ENCODE peak calls at places on chromosomes 1 and 21, in five cellular contexts. N, K, V, L and Z are unnamed samples.

GRCh38 chr1:177858222-177858894 is 111.5 kb downstream of the SEC16B start:
- DNase-seq in L (no peak), K (no peak), N (no peak), V (no peak), Z (no peak)

GRCh38 chr1:9990944-9991343 is 6.1 kb upstream of the RBP7 start:
- DNase-seq in L (no peak), N (no peak), V (peak; percentile 19), K (peak; percentile 33), Z (no peak)

GRCh38 chr1:150621497-150622113 is 7.8 kb downstream of the ENSA start:
- DNase-seq in N (peak; percentile 37), V (no peak), K (peak; percentile 70), L (no peak), Z (peak; percentile 46)

GRCh38 chr1:62353853-62354252 is 34.6 kb upstream of the KANK4 start:
- DNase-seq in L (no peak), V (no peak), K (no peak), N (no peak), Z (no peak)

GRCh38 chr1:97983132-97983531 is 62.3 kb upstream of the DPYD start:
- DNase-seq in V (no peak), L (no peak), K (no peak), N (no peak), Z (no peak)

GRCh38 chr1:160376525-160377131 is 9.8 kb downstream of the NHLH1 start:
- DNase-seq in L (no peak), N (no peak), V (no peak), K (no peak), Z (peak; percentile 45)

GRCh38 chr21:21997390-21998333 is 999.5 kb downstream of the NCAM2 start:
- DNase-seq in K (no peak), V (no peak), N (no peak), L (no peak), Z (no peak)

GRCh38 chr1:55773189-55773940 is 558.2 kb upstream of the USP24 start:
- DNase-seq in V (no peak), K (no peak), N (no peak), L (no peak), Z (no peak)

GRCh38 chr21:46061950-46062349 is 36.0 kb upstream of the COL6A2 start:
- DNase-seq in L (no peak), N (no peak), K (no peak), V (no peak), Z (no peak)

GRCh38 chr1:152479792-152480595 is 30.6 kb upstream of the LCE5A start:
- DNase-seq in L (peak; percentile 72), V (peak; percentile 30), N (no peak), K (no peak), Z (peak; percentile 80)

GRCh38 chr21:29018540-29018939 is 609 bp downstream of the RWDD2B start:
- DNase-seq in K (no peak), L (no peak), V (no peak), N (no peak), Z (peak; percentile 24)

GRCh38 chr1:179883040-179883501 is 986 bp downstream of the TOR1AIP1 start:
- DNase-seq in L (peak; percentile 92), V (no peak), N (peak; percentile 9), K (no peak), Z (no peak)

GRCh38 chr1:201419737-201420607 is 1.6 kb downstream of the TNNI1 start:
- DNase-seq in L (no peak), V (no peak), N (no peak), K (no peak), Z (no peak)

GRCh38 chr21:20527691-20528090 is 470.5 kb upstream of the NCAM2 start:
- DNase-seq in L (no peak), N (no peak), V (no peak), K (no peak), Z (no peak)

GRCh38 chr1:214029796-214030195 is 42.0 kb downstream of the PROX1 start:
- DNase-seq in V (no peak), K (no peak), L (no peak), N (no peak), Z (no peak)

GRCh38 chr1:104878203-104878911 is 1128.7 kb downstream of the AMY1C start:
- DNase-seq in L (no peak), V (no peak), K (no peak), N (no peak), Z (no peak)

GRCh38 chr1:201769966-201770365 is 59.0 kb upstream of the IPO9 start:
- DNase-seq in N (no peak), K (peak; percentile 55), V (peak; percentile 42), L (no peak), Z (no peak)

GRCh38 chr21:46067505-46068201 is 30.3 kb upstream of the COL6A2 start:
- DNase-seq in L (peak; percentile 62), K (no peak), V (no peak), N (no peak), Z (peak; percentile 42)

DNA sequence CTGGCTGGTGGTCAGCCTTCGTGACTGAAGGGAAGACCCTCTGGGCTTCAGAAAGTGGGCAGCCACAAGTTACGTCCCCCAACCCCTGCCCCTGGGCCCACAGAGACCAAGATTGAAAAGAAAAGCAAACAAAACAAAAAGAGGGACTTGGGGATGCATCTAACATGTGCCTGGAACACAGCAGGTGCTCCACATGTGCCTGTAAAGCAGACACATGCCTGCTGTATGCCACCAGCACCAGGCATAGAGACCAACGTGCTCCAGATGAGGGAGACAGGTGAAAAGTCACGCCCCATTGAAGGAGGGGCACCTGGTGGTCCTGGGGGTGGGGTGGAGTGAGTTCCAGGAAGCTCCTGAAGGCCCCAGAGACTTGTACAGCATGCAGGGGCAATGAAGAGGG is 11.9 kb downstream of the CDK18 start:
- DNase-seq in V (no peak), N (no peak), K (no peak), L (no peak), Z (no peak)
- H3K27ac ChIP-seq in V (peak overlapping the region; percentile 94), N (peak overlapping the region; percentile 33), K (peak overlapping the region; percentile 21), L (no peak overlapping the region), Z (no peak overlapping the region)

GRCh38 chr1:202968351-202968750 is 1.3 kb upstream of the CYB5R1 start:
- DNase-seq in N (no peak), V (no peak), K (no peak), L (no peak), Z (no peak)
- H3K4me3 ChIP-seq in N (no peak overlapping the region), V (peak overlapping the region; percentile 99), K (peak overlapping the region; percentile 74), L (peak overlapping the region; percentile 76), Z (no peak overlapping the region)

GRCh38 chr1:25618433-25618808 is 1.8 kb downstream of the MAN1C1 start:
- DNase-seq in L (no peak), V (no peak), K (no peak), N (no peak), Z (no peak)

GRCh38 chr1:25615563-25616079 is 970 bp upstream of the MAN1C1 start:
- DNase-seq in K (no peak), V (no peak), N (no peak), L (no peak), Z (no peak)

GRCh38 chr1:25617626-25618432 is 1.2 kb downstream of the MAN1C1 start:
- DNase-seq in V (peak; percentile 32), N (no peak), L (peak; percentile 84), K (peak; percentile 43), Z (no peak)

GRCh38 chr1:25616080-25616931 is at the start of gene MAN1C1:
- DNase-seq in K (peak; percentile 83), N (peak; percentile 78), L (peak; percentile 96), V (peak; percentile 91), Z (peak; percentile 88)

GRCh38 chr1:25616932-25617625 is 488 bp downstream of the MAN1C1 start:
- DNase-seq in L (no peak), N (no peak), K (no peak), V (peak; percentile 22), Z (peak; percentile 36)
- H3K4me1 ChIP-seq in L (peaks cover 41% of the 10 kb centered on the region), N (peaks cover 3% of the 10 kb centered on the region), K (no peaks in the 10 kb centered on the region), V (peaks cover 66% of the 10 kb centered on the region), Z (peaks cover 21% of the 10 kb centered on the region)

DNA sequence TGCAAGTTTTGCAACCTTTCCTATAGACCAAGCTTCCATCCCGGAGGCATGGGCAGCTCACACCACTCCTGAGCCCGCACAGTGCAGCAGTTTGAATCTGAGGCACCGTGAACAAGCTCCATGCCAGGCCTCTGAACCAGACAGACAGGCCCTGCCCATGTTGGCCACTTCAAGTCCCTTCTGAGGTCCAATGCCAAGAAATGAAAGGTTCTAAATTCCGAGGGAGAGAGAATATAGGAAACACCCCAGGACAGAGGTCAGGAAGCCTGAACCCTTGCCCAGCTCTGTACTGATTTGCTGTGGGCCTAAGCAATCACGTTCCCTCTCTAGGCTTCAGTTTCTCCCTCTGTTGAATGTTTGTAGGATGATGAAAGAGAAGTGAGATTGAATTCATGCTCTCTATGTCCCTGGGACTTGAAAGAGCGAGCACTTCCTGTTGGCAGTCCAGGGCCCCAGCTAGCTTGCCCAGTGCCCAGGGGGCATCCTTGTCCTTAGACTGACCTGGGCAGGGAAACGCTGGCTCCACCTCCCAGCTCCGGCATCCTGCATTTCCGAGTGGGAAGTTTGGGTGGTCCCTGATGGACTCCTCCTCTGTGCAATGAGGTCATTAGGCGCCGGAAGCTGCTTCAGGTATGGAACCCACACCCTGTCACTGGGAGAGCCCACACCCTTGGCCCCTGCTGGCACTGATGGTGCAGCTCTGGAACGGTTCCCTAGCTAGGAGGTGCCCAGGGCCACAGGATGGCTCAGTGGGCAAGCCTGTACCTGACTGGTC is 242.4 kb upstream of the TMEM51 start:
- DNase-seq in N (peak; percentile 75), V (no peak), L (no peak), K (no peak), Z (no peak)
- H3K27ac ChIP-seq in N (peak overlapping the region; percentile 59), V (no peak overlapping the region), L (no peak overlapping the region), K (peak overlapping the region; percentile 58), Z (no peak overlapping the region)

GRCh38 chr1:114152211-114153050 is 1.2 kb downstream of the SYT6 start:
- DNase-seq in N (peak; percentile 10), L (peak; percentile 87), V (peak; percentile 33), K (peak; percentile 27), Z (no peak)

GRCh38 chr1:114153051-114153620 is 533 bp downstream of the SYT6 start:
- DNase-seq in N (no peak), K (no peak), V (no peak), L (peak; percentile 75), Z (no peak)

GRCh38 chr1:114154146-114154962 is 685 bp upstream of the SYT6 start:
- DNase-seq in N (no peak), K (no peak), V (no peak), L (no peak), Z (no peak)

GRCh38 chr1:114154963-114155322 is 1.3 kb upstream of the SYT6 start:
- DNase-seq in K (no peak), L (peak; percentile 72), V (no peak), N (no peak), Z (no peak)

DNA sequence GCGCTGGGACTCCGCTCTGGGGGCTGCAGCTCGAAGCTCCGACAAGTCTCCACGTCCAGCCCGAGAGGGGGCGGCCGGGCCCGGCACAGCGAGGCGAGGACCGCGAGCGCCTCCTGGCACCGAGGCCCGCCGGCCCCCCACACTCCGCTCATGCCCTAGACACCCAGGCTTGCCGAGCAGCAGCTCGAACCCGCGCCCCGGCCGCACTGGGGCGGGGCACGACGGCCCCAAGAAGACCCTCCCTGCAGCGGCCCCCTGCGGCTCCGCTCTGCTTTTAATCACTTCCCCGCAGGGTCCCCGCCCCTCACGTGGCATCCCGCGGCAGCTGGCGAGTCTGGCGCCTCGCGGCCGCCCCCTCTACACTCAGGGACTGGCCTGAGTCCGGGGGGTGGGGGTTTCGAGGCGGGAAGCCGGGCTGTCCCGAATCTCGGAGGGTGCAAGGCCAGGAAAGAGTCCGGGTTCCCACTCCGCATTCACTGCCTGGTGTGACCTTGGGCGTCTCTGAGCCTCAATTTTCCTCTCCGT is at the start of gene SYT6:
- DNase-seq in K (no peak), V (no peak), L (peak; percentile 77), N (no peak), Z (no peak)
- H3K4me3 ChIP-seq in K (peak within 1 kb of the TSS; percentile 30), V (peak within 1 kb of the TSS; percentile 65), L (peak within 1 kb of the TSS; percentile 30), N (peak within 1 kb of the TSS; percentile 40), Z (no peak within 1 kb of the TSS)